ENCODE peak calls at places on chromosome 13, in nine cellular contexts. M is iPS-NIHi11; Z is NCI-H1092 treated with DMSO at 0.1 percent for 48 hours; Y is HFFc6; X is stimulated activated CD4-positive, alpha-beta T cell treated with anti-CD3 and anti-CD28 coated beads, Interleukin-12 subunit alpha, Interleukin-12 subunit beta, amount 100 ng/mL, for 24 hours; F is esophagus muscularis mucosa; K is fibroblast of mammary gland; V is brain pericyte; B is astrocyte of the hippocampus. D is an unnamed sample.

GRCh38 chr13:44157614-44158013 is 216.0 kb upstream of the SERP2 start:
- DNase-seq in M (no peak), Z (no peak), Y (no peak), X (no peak), F (no peak), K (no peak), V (no peak), B (no peak), D (no peak)

GRCh38 chr13:50085063-50085462 is 69.8 kb downstream of the KCNRG start:
- DNase-seq in M (no peak), Z (no peak), Y (peak; percentile 51), X (no peak), F (no peak), K (peak; percentile 59), V (no peak), B (peak; percentile 72), D (peak; percentile 47)

GRCh38 chr13:82803341-82803740 is 1078.9 kb downstream of the SLITRK1 start:
- DNase-seq in M (no peak), Z (no peak), Y (no peak), X (no peak), F (no peak), K (peak; percentile 35), V (no peak), B (no peak), D (no peak)

GRCh38 chr13:48405865-48406264 is 7.0 kb downstream of the LPAR6 start:
- DNase-seq in M (no peak), Z (no peak), Y (no peak), X (no peak), F (no peak), K (no peak), V (no peak), B (no peak), D (no peak)

GRCh38 chr13:79735228-79735627 is 254.3 kb downstream of the NDFIP2 start:
- DNase-seq in M (no peak), Z (no peak), Y (no peak), X (no peak), F (no peak), K (peak; percentile 53), V (no peak), B (peak; percentile 65), D (no peak)

GRCh38 chr13:39557285-39557955 is 45.6 kb downstream of the LHFPL6 start:
- DNase-seq in M (no peak), Z (no peak), Y (no peak), X (no peak), F (no peak), K (no peak), V (no peak), B (no peak), D (no peak)

GRCh38 chr13:108322206-108322824 is 52.8 kb downstream of the TNFSF13B start:
- DNase-seq in M (peak; percentile 46), Z (peak; percentile 56), Y (peak; percentile 49), X (no peak), F (no peak), K (peak; percentile 60), V (no peak), B (peak; percentile 64), D (peak; percentile 39)

GRCh38 chr13:52393572-52394357 is 12.2 kb downstream of the THSD1 start:
- DNase-seq in M (no peak), Z (no peak), Y (no peak), X (no peak), F (no peak), K (no peak), V (no peak), B (no peak), D (no peak)

GRCh38 chr13:44273991-44274810 is 99.4 kb upstream of the SERP2 start:
- DNase-seq in M (no peak), Z (peak; percentile 8), Y (peak; percentile 53), X (no peak), F (no peak), K (peak; percentile 89), V (no peak), B (peak; percentile 37), D (no peak)

GRCh38 chr13:41579168-41579567 is 121.8 kb downstream of the RGCC start:
- DNase-seq in M (no peak), Z (no peak), Y (no peak), X (no peak), F (no peak), K (no peak), V (no peak), B (no peak), D (no peak)

GRCh38 chr13:32426981-32427851 is 714 bp downstream of the N4BP2L1 start:
- DNase-seq in M (peak; percentile 71), Z (peak; percentile 25), Y (no peak), X (peak; percentile 43), F (peak; percentile 92), K (peak; percentile 15), V (no peak), B (peak; percentile 59), D (peak; percentile 74)

GRCh38 chr13:51538626-51539179 is 45.6 kb upstream of the WDFY2 start:
- DNase-seq in M (peak; percentile 29), Z (no peak), Y (no peak), X (no peak), F (no peak), K (no peak), V (no peak), B (no peak), D (no peak)

GRCh38 chr13:79810671-79811070 is 329.7 kb downstream of the NDFIP2 start:
- DNase-seq in M (peak; percentile 29), Z (no peak), Y (peak; percentile 60), X (no peak), F (no peak), K (no peak), V (no peak), B (peak; percentile 65), D (no peak)

GRCh38 chr13:76225815-76226489 is 589.8 kb downstream of the LMO7 start:
- DNase-seq in M (peak; percentile 4), Z (no peak), Y (no peak), X (no peak), F (no peak), K (peak; percentile 69), V (peak; percentile 76), B (no peak), D (no peak)

GRCh38 chr13:87855553-87855952 is 184.4 kb downstream of the SLITRK5 start:
- DNase-seq in M (no peak), Z (no peak), Y (no peak), X (no peak), F (no peak), K (no peak), V (no peak), B (no peak), D (no peak)

GRCh38 chr13:28657784-28658538 is 969 bp upstream of the POMP start:
- DNase-seq in M (no peak), Z (peak; percentile 33), Y (peak; percentile 16), X (no peak), F (no peak), K (peak; percentile 48), V (no peak), B (peak; percentile 7), D (no peak)

GRCh38 chr13:99258210-99258860 is at the start of gene GPR18:
- DNase-seq in M (no peak), Z (no peak), Y (no peak), X (no peak), F (no peak), K (no peak), V (no peak), B (no peak), D (no peak)

GRCh38 chr13:46181799-46182490 is at the start of gene LCP1:
- DNase-seq in M (peak; percentile 38), Z (no peak), Y (no peak), X (peak; percentile 68), F (no peak), K (no peak), V (no peak), B (no peak), D (no peak)

GRCh38 chr13:60032836-60033235 is 130.9 kb downstream of the DIAPH3 start:
- DNase-seq in M (no peak), Z (no peak), Y (no peak), X (no peak), F (no peak), K (peak; percentile 54), V (no peak), B (no peak), D (no peak)

GRCh38 chr13:100644328-100644727 is 30.3 kb downstream of the TMTC4 start:
- DNase-seq in M (no peak), Z (no peak), Y (no peak), X (no peak), F (no peak), K (no peak), V (no peak), B (no peak), D (no peak)

GRCh38 chr13:32731576-32731975 is 145.3 kb downstream of the PDS5B start:
- DNase-seq in M (no peak), Z (no peak), Y (peak; percentile 22), X (peak; percentile 5), F (no peak), K (peak; percentile 51), V (no peak), B (peak; percentile 32), D (no peak)

GRCh38 chr13:40484101-40484800 is 182.2 kb downstream of the FOXO1 start:
- DNase-seq in M (no peak), Z (no peak), Y (no peak), X (no peak), F (no peak), K (no peak), V (no peak), B (no peak), D (no peak)

GRCh38 chr13:83065136-83065535 is 817.1 kb downstream of the SLITRK1 start:
- DNase-seq in M (peak; percentile 4), Z (no peak), Y (peak; percentile 49), X (no peak), F (peak; percentile 93), K (peak; percentile 95), V (no peak), B (peak; percentile 75), D (no peak)

GRCh38 chr13:44618326-44618725 is 42.2 kb upstream of the TSC22D1 start:
- DNase-seq in M (no peak), Z (no peak), Y (no peak), X (no peak), F (no peak), K (no peak), V (no peak), B (peak; percentile 78), D (no peak)

GRCh38 chr13:84655677-84656076 is 773.4 kb upstream of the SLITRK1 start:
- DNase-seq in M (no peak), Z (no peak), Y (peak; percentile 59), X (no peak), F (no peak), K (peak; percentile 43), V (no peak), B (peak; percentile 40), D (no peak)

GRCh38 chr13:43266953-43267615 is 243.7 kb downstream of the DNAJC15 start:
- DNase-seq in M (no peak), Z (no peak), Y (no peak), X (no peak), F (peak; percentile 79), K (no peak), V (no peak), B (no peak), D (no peak)

GRCh38 chr13:111943229-111943795 is 123.6 kb upstream of the SOX1 start:
- DNase-seq in M (no peak), Z (no peak), Y (no peak), X (no peak), F (no peak), K (no peak), V (no peak), B (no peak), D (no peak)

GRCh38 chr13:61350351-61350750 is 65.3 kb downstream of the PCDH20 start:
- DNase-seq in M (no peak), Z (no peak), Y (no peak), X (no peak), F (no peak), K (no peak), V (no peak), B (peak; percentile 5), D (no peak)

GRCh38 chr13:110332750-110333149 is 25.7 kb downstream of the COL4A2 start:
- DNase-seq in M (no peak), Z (no peak), Y (no peak), X (no peak), F (no peak), K (no peak), V (no peak), B (no peak), D (no peak)

GRCh38 chr13:71460179-71460578 is 406.8 kb downstream of the DACH1 start:
- DNase-seq in M (no peak), Z (no peak), Y (no peak), X (no peak), F (no peak), K (no peak), V (no peak), B (peak; percentile 8), D (no peak)

GRCh38 chr13:98592353-98592740 is 15.4 kb upstream of the STK24 start:
- DNase-seq in M (no peak), Z (no peak), Y (no peak), X (no peak), F (no peak), K (no peak), V (no peak), B (no peak), D (no peak)

D was measured in COR-L47.